ENCODE peak calls at places on chromosome X, in six cellular contexts. One of them, this sample, is unnamed.

GRCh38 chrX:9396930-9397329 is 67.9 kb upstream of the TBL1X start:
- DNase-seq in kidney epithelial cell: peak
- DNase-seq in lung: no peak
- DNase-seq in tibial nerve: no peak
- DNase-seq in GM06990: no peak
- DNase-seq in astrocyte of the spinal cord: peak
- DNase-seq in this sample: no peak

GRCh38 chrX:153413731-153414130 is 2.5 kb downstream of the ZFP92 start:
- DNase-seq in kidney epithelial cell: no peak
- DNase-seq in lung: no peak
- DNase-seq in tibial nerve: no peak
- DNase-seq in GM06990: no peak
- DNase-seq in astrocyte of the spinal cord: no peak
- DNase-seq in this sample: no peak

GRCh38 chrX:48703642-48704481 is 7.3 kb downstream of the SUV39H1 start:
- DNase-seq in kidney epithelial cell: peak
- DNase-seq in lung: no peak
- DNase-seq in tibial nerve: no peak
- DNase-seq in GM06990: no peak
- DNase-seq in astrocyte of the spinal cord: peak
- DNase-seq in this sample: no peak

GRCh38 chrX:12447448-12448154 is 309.3 kb downstream of the FRMPD4 start:
- DNase-seq in kidney epithelial cell: no peak
- DNase-seq in lung: no peak
- DNase-seq in tibial nerve: peak
- DNase-seq in GM06990: no peak
- DNase-seq in astrocyte of the spinal cord: peak
- DNase-seq in this sample: no peak

GRCh38 chrX:31374786-31375185 is 302.9 kb upstream of the FTHL17 start:
- DNase-seq in kidney epithelial cell: no peak
- DNase-seq in lung: no peak
- DNase-seq in tibial nerve: no peak
- DNase-seq in GM06990: no peak
- DNase-seq in astrocyte of the spinal cord: no peak
- DNase-seq in this sample: no peak

GRCh38 chrX:134692233-134692632 is 34.0 kb upstream of the PLAC1 start:
- DNase-seq in kidney epithelial cell: no peak
- DNase-seq in lung: no peak
- DNase-seq in tibial nerve: no peak
- DNase-seq in GM06990: no peak
- DNase-seq in astrocyte of the spinal cord: no peak
- DNase-seq in this sample: no peak

GRCh38 chrX:51795136-51795535 is 51.9 kb downstream of the GSPT2 start:
- DNase-seq in kidney epithelial cell: no peak
- DNase-seq in lung: no peak
- DNase-seq in tibial nerve: no peak
- DNase-seq in GM06990: no peak
- DNase-seq in astrocyte of the spinal cord: no peak
- DNase-seq in this sample: no peak

GRCh38 chrX:2965965-2966364 is 36.8 kb upstream of the ARSD start:
- DNase-seq in kidney epithelial cell: no peak
- DNase-seq in lung: no peak
- DNase-seq in tibial nerve: no peak
- DNase-seq in GM06990: peak
- DNase-seq in astrocyte of the spinal cord: no peak
- DNase-seq in this sample: no peak

GRCh38 chrX:23980063-23980462 is 46.9 kb downstream of the KLHL15 start:
- DNase-seq in kidney epithelial cell: no peak
- DNase-seq in lung: no peak
- DNase-seq in tibial nerve: no peak
- DNase-seq in GM06990: no peak
- DNase-seq in astrocyte of the spinal cord: no peak
- DNase-seq in this sample: no peak

GRCh38 chrX:151370906-151371305 is 26.1 kb upstream of the VMA21 start:
- DNase-seq in kidney epithelial cell: no peak
- DNase-seq in lung: no peak
- DNase-seq in tibial nerve: no peak
- DNase-seq in GM06990: no peak
- DNase-seq in astrocyte of the spinal cord: no peak
- DNase-seq in this sample: no peak

GRCh38 chrX:22748093-22748999 is 251.4 kb upstream of the DDX53 start:
- DNase-seq in kidney epithelial cell: no peak
- DNase-seq in lung: peak
- DNase-seq in tibial nerve: peak
- DNase-seq in GM06990: no peak
- DNase-seq in astrocyte of the spinal cord: peak
- DNase-seq in this sample: peak

GRCh38 chrX:15849555-15849954 is 5.1 kb downstream of the AP1S2 start:
- DNase-seq in kidney epithelial cell: no peak
- DNase-seq in lung: no peak
- DNase-seq in tibial nerve: no peak
- DNase-seq in GM06990: no peak
- DNase-seq in astrocyte of the spinal cord: peak
- DNase-seq in this sample: no peak

GRCh38 chrX:47129879-47130358 is 14.6 kb downstream of the NDUFB11 start:
- DNase-seq in kidney epithelial cell: no peak
- DNase-seq in lung: no peak
- DNase-seq in tibial nerve: no peak
- DNase-seq in GM06990: no peak
- DNase-seq in astrocyte of the spinal cord: peak
- DNase-seq in this sample: no peak

GRCh38 chrX:41409006-41409405 is 38.1 kb upstream of the NYX start:
- DNase-seq in kidney epithelial cell: no peak
- DNase-seq in lung: no peak
- DNase-seq in tibial nerve: no peak
- DNase-seq in GM06990: no peak
- DNase-seq in astrocyte of the spinal cord: no peak
- DNase-seq in this sample: no peak

GRCh38 chrX:9785252-9785943 is 831 bp upstream of the SHROOM2 start:
- DNase-seq in kidney epithelial cell: no peak
- DNase-seq in lung: no peak
- DNase-seq in tibial nerve: no peak
- DNase-seq in GM06990: no peak
- DNase-seq in astrocyte of the spinal cord: no peak
- DNase-seq in this sample: no peak

GRCh38 chrX:110420771-110421498 is 62.3 kb downstream of the RTL9 start:
- DNase-seq in kidney epithelial cell: no peak
- DNase-seq in lung: no peak
- DNase-seq in tibial nerve: no peak
- DNase-seq in GM06990: no peak
- DNase-seq in astrocyte of the spinal cord: no peak
- DNase-seq in this sample: no peak

GRCh38 chrX:150966742-150967141 is 16.4 kb upstream of the HMGB3 start:
- DNase-seq in kidney epithelial cell: no peak
- DNase-seq in lung: no peak
- DNase-seq in tibial nerve: no peak
- DNase-seq in GM06990: no peak
- DNase-seq in astrocyte of the spinal cord: no peak
- DNase-seq in this sample: no peak

GRCh38 chrX:24025741-24026402 is 1.1 kb downstream of the KLHL15 start:
- DNase-seq in kidney epithelial cell: no peak
- DNase-seq in lung: no peak
- DNase-seq in tibial nerve: peak
- DNase-seq in GM06990: no peak
- DNase-seq in astrocyte of the spinal cord: peak
- DNase-seq in this sample: no peak

GRCh38 chrX:129638917-129639316 is 15.8 kb downstream of the APLN start:
- DNase-seq in kidney epithelial cell: no peak
- DNase-seq in lung: no peak
- DNase-seq in tibial nerve: no peak
- DNase-seq in GM06990: no peak
- DNase-seq in astrocyte of the spinal cord: no peak
- DNase-seq in this sample: no peak
- TF ChIP-seq CTCF in kidney epithelial cell: no peak
- TF ChIP-seq CTCF in lung: no peak
- TF ChIP-seq CTCF in tibial nerve: no peak
- TF ChIP-seq CTCF in GM06990: no peak
- TF ChIP-seq CTCF in astrocyte of the spinal cord: no peak
- TF ChIP-seq CTCF in this sample: no peak

GRCh38 chrX:44244008-44244407 is 99.5 kb downstream of the EFHC2 start:
- DNase-seq in kidney epithelial cell: no peak
- DNase-seq in lung: no peak
- DNase-seq in tibial nerve: peak
- DNase-seq in GM06990: no peak
- DNase-seq in astrocyte of the spinal cord: peak
- DNase-seq in this sample: no peak
- TF ChIP-seq CTCF in kidney epithelial cell: peak
- TF ChIP-seq CTCF in lung: no peak
- TF ChIP-seq CTCF in tibial nerve: peak
- TF ChIP-seq CTCF in GM06990: peak
- TF ChIP-seq CTCF in astrocyte of the spinal cord: peak
- TF ChIP-seq CTCF in this sample: peak

GRCh38 chrX:73850124-73851013 is 287.4 kb downstream of the CHIC1 start:
- DNase-seq in kidney epithelial cell: no peak
- DNase-seq in lung: peak
- DNase-seq in tibial nerve: no peak
- DNase-seq in GM06990: no peak
- DNase-seq in astrocyte of the spinal cord: peak
- DNase-seq in this sample: peak
- TF ChIP-seq CTCF in kidney epithelial cell: peak
- TF ChIP-seq CTCF in lung: no peak
- TF ChIP-seq CTCF in tibial nerve: no peak
- TF ChIP-seq CTCF in GM06990: peak
- TF ChIP-seq CTCF in astrocyte of the spinal cord: peak
- TF ChIP-seq CTCF in this sample: peak

GRCh38 chrX:21481761-21482160 is 107.5 kb downstream of the CNKSR2 start:
- DNase-seq in kidney epithelial cell: no peak
- DNase-seq in lung: no peak
- DNase-seq in tibial nerve: no peak
- DNase-seq in GM06990: no peak
- DNase-seq in astrocyte of the spinal cord: no peak
- DNase-seq in this sample: no peak

GRCh38 chrX:21479695-21480280 is 105.6 kb downstream of the CNKSR2 start:
- DNase-seq in kidney epithelial cell: peak
- DNase-seq in lung: no peak
- DNase-seq in tibial nerve: peak
- DNase-seq in GM06990: peak
- DNase-seq in astrocyte of the spinal cord: peak
- DNase-seq in this sample: peak
- TF ChIP-seq CTCF in kidney epithelial cell: peak
- TF ChIP-seq CTCF in lung: peak
- TF ChIP-seq CTCF in tibial nerve: peak
- TF ChIP-seq CTCF in GM06990: peak
- TF ChIP-seq CTCF in astrocyte of the spinal cord: peak
- TF ChIP-seq CTCF in this sample: peak

GRCh38 chrX:68433981-68434299 is 645 bp upstream of the OPHN1 start:
- DNase-seq in kidney epithelial cell: no peak
- DNase-seq in lung: no peak
- DNase-seq in tibial nerve: no peak
- DNase-seq in GM06990: no peak
- DNase-seq in astrocyte of the spinal cord: no peak
- DNase-seq in this sample: no peak
- TF ChIP-seq CTCF in kidney epithelial cell: no peak
- TF ChIP-seq CTCF in lung: no peak
- TF ChIP-seq CTCF in tibial nerve: no peak
- TF ChIP-seq CTCF in GM06990: no peak
- TF ChIP-seq CTCF in astrocyte of the spinal cord: no peak
- TF ChIP-seq CTCF in this sample: no peak

GRCh38 chrX:114162068-114162735 is 421.7 kb upstream of the HTR2C start:
- DNase-seq in kidney epithelial cell: no peak
- DNase-seq in lung: no peak
- DNase-seq in tibial nerve: no peak
- DNase-seq in GM06990: no peak
- DNase-seq in astrocyte of the spinal cord: no peak
- DNase-seq in this sample: no peak
- TF ChIP-seq CTCF in kidney epithelial cell: no peak
- TF ChIP-seq CTCF in lung: no peak
- TF ChIP-seq CTCF in tibial nerve: no peak
- TF ChIP-seq CTCF in GM06990: peak
- TF ChIP-seq CTCF in astrocyte of the spinal cord: no peak
- TF ChIP-seq CTCF in this sample: peak